ENCODE peak calls at places on chromosomes 1 and 21, in four cellular contexts. N, S, M and O are unnamed samples.

GRCh38 chr1:45512641-45513054 is 9.0 kb downstream of the PRDX1 start:
- DNase-seq in S (peak; percentile 71), M (peak; percentile 70), N (no peak), O (peak; percentile 85)

GRCh38 chr1:153677718-153678518 is 570 bp upstream of the NPR1 start:
- DNase-seq in S (peak; percentile 45), N (no peak), M (peak; percentile 77), O (peak; percentile 79)

GRCh38 chr1:62407398-62408009 is 29.3 kb upstream of the USP1 start:
- DNase-seq in N (no peak), S (peak; percentile 55), M (no peak), O (peak; percentile 67)

GRCh38 chr1:231393668-231394067 is 28.4 kb downstream of the EGLN1 start:
- DNase-seq in N (no peak), S (no peak), M (no peak), O (peak; percentile 63)

GRCh38 chr1:93448292-93448982 is 519 bp downstream of the FNBP1L start:
- DNase-seq in N (no peak), S (no peak), M (peak; percentile 66), O (peak; percentile 86)

GRCh38 chr1:198253668-198254067 is 96.9 kb downstream of the NEK7 start:
- DNase-seq in N (no peak), S (peak; percentile 75), M (no peak), O (no peak)

GRCh38 chr1:109882288-109883245 is 28.1 kb upstream of the CSF1 start:
- DNase-seq in M (no peak), N (no peak), S (no peak), O (no peak)

GRCh38 chr1:226870323-226871046 is at the start of gene PSEN2:
- DNase-seq in S (peak; percentile 28), N (no peak), M (peak; percentile 60), O (peak; percentile 42)

GRCh38 chr1:49187054-49187453 is 410.4 kb upstream of the BEND5 start:
- DNase-seq in S (no peak), M (no peak), N (no peak), O (no peak)

GRCh38 chr1:213513006-213513405 is 462.0 kb downstream of the RPS6KC1 start:
- DNase-seq in S (no peak), N (no peak), M (no peak), O (peak; percentile 56)

GRCh38 chr1:118588566-118588965 is 399.6 kb downstream of the TBX15 start:
- DNase-seq in N (no peak), S (no peak), M (no peak), O (peak; percentile 16)

GRCh38 chr1:115324649-115325420 is 13.2 kb downstream of the NGF start:
- DNase-seq in M (no peak), S (no peak), N (no peak), O (no peak)

GRCh38 chr1:18326171-18326950 is 154.4 kb upstream of the KLHDC7A start:
- DNase-seq in M (no peak), S (no peak), N (no peak), O (no peak)

GRCh38 chr1:215865060-215865459 is 298.0 kb downstream of the KCTD3 start:
- DNase-seq in S (no peak), M (no peak), N (no peak), O (no peak)

GRCh38 chr1:22196641-22197040 is 53.7 kb upstream of the WNT4 start:
- DNase-seq in S (no peak), N (no peak), M (no peak), O (no peak)

GRCh38 chr1:168977618-168978017 is 128.9 kb upstream of the ATP1B1 start:
- DNase-seq in N (no peak), S (no peak), M (peak; percentile 39), O (peak; percentile 19)

GRCh38 chr1:47757226-47757975 is 239.8 kb downstream of the TRABD2B start:
- DNase-seq in S (no peak), M (peak; percentile 13), N (no peak), O (no peak)

GRCh38 chr21:32532636-32533035 is 52.7 kb downstream of the TCP10L start:
- DNase-seq in N (no peak), M (no peak), S (no peak), O (no peak)

GRCh38 chr1:172351761-172352161 is 68.7 kb upstream of the C1orf105 start:
- DNase-seq in M (no peak), N (no peak), S (peak; percentile 74), O (no peak)

GRCh38 chr1:177932123-177932522 is 37.7 kb downstream of the SEC16B start:
- DNase-seq in S (no peak), M (no peak), N (no peak), O (no peak)

GRCh38 chr21:17463441-17463840 is 49.4 kb upstream of the CXADR start:
- DNase-seq in S (peak; percentile 97), N (no peak), M (no peak), O (peak; percentile 3)

GRCh38 chr1:75855010-75855409 is 58.3 kb downstream of the MSH4 start:
- DNase-seq in N (no peak), M (no peak), S (peak; percentile 53), O (no peak)

GRCh38 chr1:19730793-19731192 is 66.1 kb downstream of the HTR6 start:
- DNase-seq in S (no peak), M (no peak), N (no peak), O (no peak)

GRCh38 chr1:1963570-1963969 is 40.0 kb downstream of the CFAP74 start:
- DNase-seq in N (no peak), S (no peak), M (no peak), O (no peak)

GRCh38 chr1:162878000-162878596 is 17.1 kb upstream of the CCDC190 start:
- DNase-seq in N (peak; percentile 31), S (peak; percentile 80), M (peak; percentile 74), O (peak; percentile 85)

GRCh38 chr1:175540928-175541645 is 202.3 kb downstream of the TNR start:
- DNase-seq in S (no peak), M (no peak), N (peak; percentile 2), O (peak; percentile 60)

GRCh38 chr1:2611034-2611501 is 21.7 kb downstream of the MMEL1 start:
- DNase-seq in M (peak; percentile 92), S (no peak), N (peak; percentile 31), O (peak; percentile 73)

GRCh38 chr1:160099716-160100375 is 1.4 kb upstream of the IGSF8 start:
- DNase-seq in N (no peak), S (no peak), M (no peak), O (no peak)

GRCh38 chr1:160103658-160104519 is 5.5 kb upstream of the IGSF8 start:
- DNase-seq in S (no peak), M (no peak), N (no peak), O (no peak)

GRCh38 chr1:160101037-160101716 is 2.8 kb upstream of the IGSF8 start:
- DNase-seq in N (peak; percentile 73), M (peak; percentile 90), S (peak; percentile 62), O (peak; percentile 89)

GRCh38 chr1:160104520-160104885 is 6.1 kb upstream of the IGSF8 start:
- DNase-seq in S (no peak), M (no peak), N (no peak), O (no peak)

GRCh38 chr1:160101717-160102522 is 3.5 kb upstream of the IGSF8 start:
- DNase-seq in N (no peak), M (no peak), S (peak; percentile 33), O (no peak)
- H4K5ac ChIP-seq in N (no peak overlapping the region), M (no peak overlapping the region), S (no peak overlapping the region), O (no peak overlapping the region)

DNA sequence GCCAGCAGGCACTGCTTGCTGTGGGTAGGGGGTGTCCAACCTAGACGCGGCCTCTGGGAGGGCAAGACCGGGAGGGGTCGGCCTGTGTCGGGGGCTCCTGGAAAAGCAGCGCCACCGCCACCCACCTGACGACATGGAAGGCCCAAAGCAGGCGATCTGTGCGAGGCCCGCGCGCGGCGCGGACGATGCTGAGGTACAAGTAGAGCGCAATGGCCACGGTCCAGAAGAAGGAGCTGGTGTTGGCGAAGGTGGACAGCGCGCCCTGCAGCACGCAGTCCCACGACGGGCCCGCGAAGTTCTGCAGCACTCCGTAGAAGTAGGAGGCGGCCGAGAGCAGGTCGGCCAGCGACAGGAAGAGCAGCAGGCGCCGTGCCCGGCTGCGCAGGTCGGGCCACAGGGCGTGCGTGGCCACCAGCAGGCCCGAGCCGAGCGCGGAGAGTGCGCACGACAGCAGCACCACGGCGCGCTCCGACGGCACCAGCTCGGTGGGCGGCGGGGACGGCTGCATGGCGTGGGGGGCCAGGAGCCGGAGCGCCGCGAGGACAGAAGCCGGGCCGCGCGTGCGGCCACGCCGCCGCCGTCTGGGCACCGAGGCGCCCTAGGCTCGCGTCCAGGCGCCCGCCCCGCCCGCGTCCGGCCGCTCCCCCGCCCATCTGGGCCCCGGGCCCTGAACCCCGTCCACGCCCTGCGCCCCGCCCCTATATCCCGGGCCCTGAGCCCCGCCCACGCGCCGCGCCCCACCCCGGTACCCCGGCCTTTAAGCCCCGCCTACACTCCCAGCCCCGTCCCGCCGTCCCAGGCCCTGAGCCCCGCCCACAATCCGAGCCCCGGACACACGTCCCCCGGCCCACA is at the start of gene GPR157:
- DNase-seq in N (peak; percentile 33), S (peak; percentile 61), M (peak; percentile 90), O (peak; percentile 73)
- H3K18ac ChIP-seq in N (peak within 1 kb of the TSS; percentile 48), S (peak within 1 kb of the TSS; percentile 55), M (no peak within 1 kb of the TSS), O (no peak within 1 kb of the TSS)

GRCh38 chr1:41456847-41457540 is 27.5 kb downstream of the EDN2 start:
- DNase-seq in S (no peak), N (no peak), M (no peak), O (no peak)
- H2BK15ac ChIP-seq in S (no peak overlapping the region), N (no peak overlapping the region), M (no peak overlapping the region), O (no peak overlapping the region)

GRCh38 chr1:26529405-26529654 is 231 bp upstream of the RPS6KA1 start:
- DNase-seq in N (no peak), S (no peak), M (no peak), O (peak; percentile 48)

GRCh38 chr1:26530540-26530897 is 958 bp downstream of the RPS6KA1 start:
- DNase-seq in N (no peak), M (peak; percentile 41), S (no peak), O (peak; percentile 32)

GRCh38 chr1:26529655-26530539 is at the start of gene RPS6KA1:
- DNase-seq in S (peak; percentile 11), N (no peak), M (peak; percentile 82), O (peak; percentile 76)

GRCh38 chr1:26531651-26532131 is 2.1 kb downstream of the RPS6KA1 start:
- DNase-seq in S (no peak), N (no peak), M (peak; percentile 42), O (no peak)

GRCh38 chr1:26530898-26531598 is 1.5 kb downstream of the RPS6KA1 start:
- DNase-seq in N (peak; percentile 82), M (peak; percentile 94), S (peak; percentile 48), O (peak; percentile 96)
- H4K5ac ChIP-seq in N (no peak overlapping the region), M (no peak overlapping the region), S (no peak overlapping the region), O (no peak overlapping the region)

GRCh38 chr1:78089015-78089414 is 43.2 kb downstream of the GIPC2 start:
- DNase-seq in S (no peak), N (no peak), M (no peak), O (no peak)
- H3K18ac ChIP-seq in S (no peak overlapping the region), N (no peak overlapping the region), M (no peak overlapping the region), O (no peak overlapping the region)